ENCODE peak calls at places on chromosomes 11 and 22, in nine cellular contexts. R is GM12864; D is heart right ventricle; F is astrocyte of the spinal cord; W is fibroblast of the aortic adventitia; U is stimulated activated CD4-positive, alpha-beta T cell treated with anti-CD3 and anti-CD28 coated beads, Interleukin-1b, Interleukin-23, amount 100 ng/mL, for 24 hours; T is GM12865; J is CD8-positive, alpha-beta memory T cell; G is prostate gland. A is an unnamed sample.

GRCh38 chr22:49369726-49370717 is 457.7 kb downstream of the BRD1 start:
- DNase-seq in T (no peak), U (no peak), J (no peak), D (no peak), F (no peak), R (no peak), G (no peak), W (no peak), A (peak)

GRCh38 chr22:50207383-50208031 is 6.7 kb downstream of the SELENOO start:
- DNase-seq in U (no peak), T (peak), F (no peak), W (no peak), R (no peak), G (no peak), D (no peak), J (no peak), A (peak)

GRCh38 chr11:57568330-57568766 is 876 bp upstream of the UBE2L6 start:
- DNase-seq in U (no peak), D (peak), R (peak), W (peak), F (peak), T (peak), J (peak), G (no peak), A (no peak)

GRCh38 chr22:46443850-46444389 is 93.5 kb downstream of the CELSR1 start:
- DNase-seq in W (no peak), U (no peak), J (no peak), F (no peak), D (no peak), R (no peak), G (peak), T (no peak), A (peak)

GRCh38 chr22:44648821-44649566 is 53.0 kb upstream of the PRR5 start:
- DNase-seq in G (no peak), U (no peak), J (no peak), D (no peak), R (no peak), W (peak), T (no peak), F (no peak), A (peak)

GRCh38 chr11:33027846-33028536 is 11.4 kb upstream of the TCP11L1 start:
- DNase-seq in G (no peak), J (no peak), R (no peak), D (no peak), F (no peak), U (no peak), T (no peak), W (peak), A (no peak)

GRCh38 chr11:72688929-72689328 is 14.7 kb upstream of the PDE2A start:
- DNase-seq in D (no peak), W (no peak), U (no peak), R (no peak), J (no peak), F (no peak), G (no peak), T (no peak), A (no peak)

GRCh38 chr11:102254047-102254446 is 63.2 kb upstream of the BIRC3 start:
- DNase-seq in R (no peak), U (no peak), T (no peak), F (no peak), D (no peak), W (no peak), J (no peak), G (no peak), A (no peak)

GRCh38 chr11:121129362-121130340 is 28.6 kb downstream of the TECTA start:
- DNase-seq in J (no peak), R (no peak), W (no peak), U (no peak), T (no peak), D (no peak), F (no peak), G (no peak), A (no peak)

GRCh38 chr11:8839957-8840945 is 70.7 kb upstream of the AKIP1 start:
- DNase-seq in F (peak), G (peak), J (no peak), W (no peak), D (no peak), U (no peak), R (no peak), T (no peak), A (no peak)

GRCh38 chr11:75656044-75656726 is 12.7 kb downstream of the MAP6 start:
- DNase-seq in F (no peak), T (no peak), W (no peak), G (no peak), R (no peak), J (no peak), U (no peak), D (no peak), A (no peak)

GRCh38 chr11:75668508-75669297 is at the start of gene MAP6:
- DNase-seq in R (no peak), T (peak), D (peak), G (no peak), W (peak), J (no peak), F (peak), U (no peak), A (no peak)

GRCh38 chr22:33474587-33474986 is 416.4 kb upstream of the SYN3 start:
- DNase-seq in F (no peak), J (no peak), T (no peak), G (no peak), U (no peak), W (no peak), D (no peak), R (no peak), A (no peak)